ENCODE peak calls at places on chromosomes 7 and 10, in six cellular contexts. G, T, U, M, D and J are unnamed samples.
A peak's percentile ranks its signal among the peaks of the same experiment; 100 is the strongest.

GRCh38 chr7:91894781-91895480 is 14.4 kb upstream of the MTERF1 start:
- DNase-seq in G (no peak), T (no peak), U (no peak), M (no peak), D (no peak), J (no peak)

GRCh38 chr10:28949005-28950004 is 272.0 kb downstream of the BAMBI start:
- DNase-seq in G (no peak), T (no peak), U (no peak), M (no peak), D (no peak), J (no peak)

GRCh38 chr10:22986771-22987542 is 59.1 kb downstream of the ARMC3 start:
- DNase-seq in G (peak; percentile 7), T (no peak), U (no peak), M (no peak), D (no peak), J (no peak)

GRCh38 chr10:48464871-48465736 is 139.8 kb downstream of the ARHGAP22 start:
- DNase-seq in G (no peak), T (no peak), U (peak; percentile 70), M (peak; percentile 64), D (no peak), J (no peak)

GRCh38 chr10:58457761-58458616 is 54.7 kb upstream of the BICC1 start:
- DNase-seq in G (peak; percentile 99), T (no peak), U (peak; percentile 52), M (peak; percentile 14), D (peak; percentile 26), J (peak; percentile 98)

GRCh38 chr7:65946895-65947294 is 35.1 kb downstream of the GUSB start:
- DNase-seq in G (no peak), T (no peak), U (no peak), M (no peak), D (no peak), J (peak; percentile 8)

GRCh38 chr10:4447977-4448376 is 378.0 kb upstream of the AKR1E2 start:
- DNase-seq in G (no peak), T (no peak), U (no peak), M (no peak), D (no peak), J (no peak)

GRCh38 chr7:91656486-91657237 is 223.8 kb downstream of the MTERF1 start:
- DNase-seq in G (peak; percentile 80), T (no peak), U (no peak), M (no peak), D (peak; percentile 16), J (peak; percentile 52)

GRCh38 chr7:73828107-73828803 is 2.5 kb upstream of the CLDN4 start:
- DNase-seq in G (no peak), T (no peak), U (no peak), M (no peak), D (no peak), J (no peak)

GRCh38 chr10:120945801-120946302 is 94.7 kb downstream of the WDR11 start:
- DNase-seq in G (no peak), T (no peak), U (no peak), M (no peak), D (no peak), J (no peak)

GRCh38 chr10:60209874-60210584 is 179.6 kb downstream of the ANK3 start:
- DNase-seq in G (no peak), T (no peak), U (no peak), M (no peak), D (no peak), J (no peak)

DNA sequence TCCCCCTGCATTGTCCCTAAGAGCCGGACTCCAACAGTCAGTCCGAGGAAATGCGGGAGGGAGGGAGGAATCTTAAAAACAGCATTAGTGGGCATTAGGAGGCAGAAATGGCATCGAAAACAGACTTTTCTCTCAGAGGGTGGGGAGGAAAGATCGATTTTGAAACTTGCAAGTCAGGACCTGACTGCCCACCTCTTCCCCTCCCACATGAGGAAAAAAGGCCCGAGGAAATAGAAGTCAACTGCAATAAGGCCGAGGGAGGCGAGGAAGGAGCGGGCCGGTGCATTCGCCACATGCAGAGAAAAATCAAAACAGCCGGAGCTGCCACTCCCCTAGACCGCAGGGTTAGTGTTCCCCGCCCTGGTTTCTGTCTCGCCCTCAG is 2.8 kb downstream of the LBX1 start:
- DNase-seq in G (no peak), T (no peak), U (no peak), M (no peak), D (no peak), J (no peak)
- H3K4me3 ChIP-seq in G (no peak overlapping the region), T (peak overlapping the region; percentile 6), U (peak overlapping the region; percentile 54), M (peak overlapping the region; percentile 35), D (peak overlapping the region; percentile 86), J (no peak overlapping the region)

DNA sequence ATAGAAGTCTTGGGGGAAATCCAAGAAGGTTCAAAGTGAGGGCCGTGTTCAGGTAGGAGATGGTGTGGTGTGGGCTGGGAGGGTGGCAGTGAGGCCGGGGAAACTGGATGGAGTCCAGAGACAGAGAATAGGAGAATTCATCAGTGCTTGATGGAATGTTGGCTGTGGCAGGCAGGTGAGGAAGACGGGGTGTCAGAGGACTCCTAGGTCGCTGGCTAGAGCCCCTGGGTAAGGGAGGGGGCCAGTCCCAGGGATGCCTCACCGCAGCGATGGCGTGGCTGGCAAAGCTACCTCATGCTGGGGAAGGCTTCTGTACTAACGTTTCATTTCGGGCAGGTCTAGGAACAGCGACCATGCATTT is 373.0 kb downstream of the RPS24 start:
- DNase-seq in G (no peak), T (no peak), U (no peak), M (no peak), D (no peak), J (no peak)
- H3K4me3 ChIP-seq in G (no peak overlapping the region), T (peak overlapping the region; percentile 14), U (peak overlapping the region; percentile 58), M (peak overlapping the region; percentile 38), D (no peak overlapping the region), J (peak overlapping the region; percentile 40)

DNA sequence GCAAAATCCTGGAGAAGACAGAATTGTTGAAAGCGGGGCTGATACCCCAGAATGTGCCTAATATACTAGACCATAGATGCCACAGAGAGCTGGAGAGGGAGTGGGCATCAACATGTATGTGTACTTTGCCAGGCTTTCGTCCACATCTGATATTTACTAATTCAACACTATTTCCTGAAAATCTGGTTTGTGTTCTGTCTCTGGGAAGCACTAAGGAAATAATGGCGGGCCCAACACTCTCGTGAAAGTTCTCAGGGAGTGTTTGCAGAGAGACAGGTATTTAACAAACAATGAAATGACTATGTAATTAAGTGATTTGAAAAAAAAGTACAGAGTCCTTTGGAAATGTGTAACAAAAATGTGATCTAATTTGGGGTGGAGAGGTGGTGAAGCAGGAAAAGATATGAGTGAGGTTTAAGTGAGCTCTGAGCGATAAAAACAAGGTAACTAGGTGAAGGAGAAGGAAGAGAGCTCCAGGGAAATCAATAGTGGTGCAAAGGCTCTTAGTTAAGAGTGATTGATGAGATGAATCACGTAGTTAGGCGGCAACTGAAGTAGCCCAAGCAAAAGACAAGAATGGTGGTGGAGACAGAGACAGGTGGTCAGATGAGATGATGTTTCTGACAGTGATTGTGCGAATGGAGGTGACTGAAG is 95.2 kb upstream of the DNAJB12 start:
- DNase-seq in G (no peak), T (no peak), U (no peak), M (no peak), D (no peak), J (no peak)
- H3K4me3 ChIP-seq in G (no peak overlapping the region), T (no peak overlapping the region), U (no peak overlapping the region), M (no peak overlapping the region), D (no peak overlapping the region), J (no peak overlapping the region)

DNA sequence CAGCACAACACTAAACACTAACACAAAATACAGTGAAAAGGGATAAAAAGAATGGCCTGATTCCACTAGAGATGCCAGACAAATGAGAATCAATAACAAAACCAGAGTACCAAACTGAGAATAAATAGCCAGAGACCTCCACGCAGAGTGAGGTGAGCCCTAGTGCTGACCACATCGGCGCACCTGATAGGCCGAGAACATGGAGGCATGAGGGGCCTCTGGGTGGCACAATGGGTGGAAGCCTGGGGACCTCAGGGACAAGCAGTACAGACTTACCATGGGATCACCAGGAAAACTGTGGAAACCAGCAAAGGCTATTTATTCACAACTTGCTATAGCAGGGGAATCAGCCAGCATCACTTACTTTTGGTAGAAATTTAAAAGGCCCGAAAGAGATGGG is 1.8 kb upstream of the CSGALNACT2 start:
- DNase-seq in G (no peak), T (no peak), U (no peak), M (no peak), D (no peak), J (no peak)
- H3K4me3 ChIP-seq in G (no peak overlapping the region), T (no peak overlapping the region), U (no peak overlapping the region), M (no peak overlapping the region), D (no peak overlapping the region), J (no peak overlapping the region)

GRCh38 chr7:105202561-105203130 is 186.1 kb downstream of the SRPK2 start:
- DNase-seq in G (no peak), T (no peak), U (no peak), M (no peak), D (no peak), J (no peak)
- H3K4me3 ChIP-seq in G (no peak overlapping the region), T (no peak overlapping the region), U (no peak overlapping the region), M (no peak overlapping the region), D (no peak overlapping the region), J (no peak overlapping the region)